ENCODE peak calls at places on chromosomes 5 and 9, in seven cellular contexts. A is sigmoid colon, E is heart right ventricle, F is A549, S is uterus, U is MM.1S, Q is left ventricle myocardium inferior. Z is an unnamed sample. For H3K4me1, the result is how much of the 10 kb centered on the place peaks cover.

GRCh38 chr9:7368410-7369292 is 430.9 kb downstream of the DMAC1 start:
- DNase-seq in A (no peak), E (peak), F (no peak), S (peak), U (no peak), Q (no peak), Z (no peak)

GRCh38 chr5:26669031-26669430 is 369.4 kb downstream of the CDH9 start:
- DNase-seq in A (no peak), E (no peak), F (no peak), S (no peak), U (no peak), Q (no peak), Z (no peak)

GRCh38 chr9:137009938-137010732 is 13.8 kb upstream of the CLIC3 start:
- DNase-seq in A (no peak), E (no peak), F (no peak), S (no peak), U (no peak), Q (no peak), Z (no peak)

GRCh38 chr9:680106-680505 is 161.4 kb upstream of the DMRT1 start:
- DNase-seq in A (no peak), E (no peak), F (no peak), S (no peak), U (no peak), Q (no peak), Z (no peak)

GRCh38 chr5:13990896-13991295 is 46.4 kb upstream of the DNAH5 start:
- DNase-seq in A (no peak), E (no peak), F (no peak), S (no peak), U (no peak), Q (no peak), Z (no peak)

GRCh38 chr5:142674438-142675210 is 11.3 kb downstream of the FGF1 start:
- DNase-seq in A (no peak), E (peak), F (no peak), S (peak), U (no peak), Q (no peak), Z (no peak)

GRCh38 chr5:147631428-147631985 is 121.6 kb upstream of the DPYSL3 start:
- DNase-seq in A (no peak), E (no peak), F (no peak), S (no peak), U (no peak), Q (no peak), Z (no peak)

GRCh38 chr5:103450333-103451061 is 112.1 kb downstream of the NUDT12 start:
- DNase-seq in A (no peak), E (no peak), F (no peak), S (no peak), U (no peak), Q (no peak), Z (no peak)

GRCh38 chr5:180718810-180719453 is 20.9 kb downstream of the OR2Y1 start:
- DNase-seq in A (no peak), E (no peak), F (peak), S (no peak), U (peak), Q (no peak), Z (no peak)

GRCh38 chr5:103207653-103208052 is 50.9 kb upstream of the MACIR start:
- DNase-seq in A (no peak), E (no peak), F (no peak), S (no peak), U (no peak), Q (no peak), Z (no peak)

GRCh38 chr5:149114403-149115312 is 26.6 kb upstream of the ABLIM3 start:
- DNase-seq in A (peak), E (peak), F (peak), S (peak), U (peak), Q (peak), Z (peak)

GRCh38 chr9:89742660-89743059 is 137.8 kb downstream of the GADD45G start:
- DNase-seq in A (no peak), E (no peak), F (no peak), S (no peak), U (no peak), Q (no peak), Z (no peak)

GRCh38 chr5:6675784-6676499 is 37.3 kb upstream of the TENT4A start:
- DNase-seq in A (no peak), E (no peak), F (peak), S (no peak), U (no peak), Q (no peak), Z (no peak)
- TF ChIP-seq CTCF in A (no peak), E (no peak), F (no peak), S (no peak), U (peak), Q (no peak), Z (no peak)

GRCh38 chr5:36656556-36656955 is 50.1 kb downstream of the SLC1A3 start:
- DNase-seq in A (no peak), E (no peak), F (no peak), S (no peak), U (no peak), Q (no peak), Z (no peak)

GRCh38 chr5:36658016-36658415 is 51.6 kb downstream of the SLC1A3 start:
- DNase-seq in A (no peak), E (no peak), F (no peak), S (no peak), U (no peak), Q (no peak), Z (no peak)

GRCh38 chr5:36659406-36659805 is 53.0 kb downstream of the SLC1A3 start:
- DNase-seq in A (no peak), E (no peak), F (no peak), S (no peak), U (no peak), Q (no peak), Z (no peak)

GRCh38 chr5:36655171-36655570 is 48.8 kb downstream of the SLC1A3 start:
- DNase-seq in A (peak), E (peak), F (no peak), S (no peak), U (no peak), Q (no peak), Z (no peak)

DNA sequence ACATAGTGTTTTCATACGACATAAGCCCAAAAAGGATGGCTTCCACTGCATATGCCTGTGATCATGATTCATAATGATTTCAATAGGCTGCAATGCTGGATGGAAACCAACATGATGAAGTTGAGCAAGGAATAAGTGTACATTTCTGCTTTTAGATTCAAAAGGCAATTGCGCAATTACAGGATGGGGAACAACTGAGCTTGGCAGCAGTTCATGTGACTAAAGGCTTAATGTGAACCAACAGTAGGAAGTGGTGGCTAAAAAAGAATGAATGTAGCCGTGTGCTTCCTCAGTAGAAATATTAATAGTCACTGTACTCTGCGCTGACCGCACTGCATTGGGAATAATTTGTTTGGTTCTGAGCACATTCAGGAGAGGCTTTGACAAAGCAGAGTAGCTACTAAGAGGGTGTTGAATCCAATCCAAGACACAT is 51.2 kb downstream of the SLC1A3 start:
- DNase-seq in A (peak), E (peak), F (peak), S (peak), U (no peak), Q (peak), Z (peak)
- H3K4me1 ChIP-seq in A (under half), E (half or more), F (under half), S (under half), U (under half), Q (half or more), Z (under half)

GRCh38 chr9:73270967-73271722 is 119.5 kb downstream of the ANXA1 start:
- DNase-seq in A (no peak), E (no peak), F (peak), S (no peak), U (no peak), Q (no peak), Z (no peak)

GRCh38 chr9:73264636-73265035 is 113.0 kb downstream of the ANXA1 start:
- DNase-seq in A (no peak), E (no peak), F (no peak), S (no peak), U (no peak), Q (no peak), Z (no peak)

GRCh38 chr9:73265876-73266275 is 114.2 kb downstream of the ANXA1 start:
- DNase-seq in A (no peak), E (no peak), F (no peak), S (no peak), U (no peak), Q (no peak), Z (no peak)

DNA sequence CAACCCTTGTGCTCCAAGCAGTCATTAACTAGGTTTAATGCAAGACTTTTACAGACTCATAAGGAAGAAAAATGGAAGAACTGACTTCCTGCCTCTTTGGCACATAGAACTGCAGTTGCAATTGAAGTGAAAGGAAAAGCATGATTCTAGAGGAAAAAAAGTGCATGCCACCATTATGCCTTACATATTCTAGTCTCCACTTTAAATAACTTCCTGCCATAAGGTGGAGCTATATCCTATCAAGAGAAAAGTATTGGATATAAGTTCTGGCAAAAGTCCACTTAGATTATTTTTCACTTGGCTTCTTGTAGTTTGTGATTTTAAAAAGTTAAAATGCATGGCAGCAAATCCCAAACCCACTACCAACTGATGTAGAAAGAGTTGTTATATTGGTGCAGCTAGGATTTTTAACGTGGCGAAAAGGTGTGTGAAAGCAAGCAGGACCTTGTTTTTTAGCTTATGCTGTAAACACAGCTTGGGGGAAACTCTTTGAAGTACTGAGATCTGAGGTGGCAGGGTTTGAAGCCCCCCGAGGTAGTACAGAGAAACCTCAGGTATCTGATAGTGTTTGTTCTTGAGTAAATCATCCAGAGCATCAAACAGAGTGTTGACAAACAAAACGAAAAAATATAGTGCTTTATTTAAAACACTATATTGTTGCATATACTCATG is 117.9 kb downstream of the ANXA1 start:
- DNase-seq in A (no peak), E (no peak), F (peak), S (no peak), U (peak), Q (no peak), Z (no peak)
- TF ChIP-seq CTCF in A (no peak), E (no peak), F (peak), S (no peak), U (peak), Q (peak), Z (no peak)

GRCh38 chr5:151216781-151217180 is 7.1 kb downstream of the CCDC69 start:
- DNase-seq in A (no peak), E (no peak), F (no peak), S (no peak), U (no peak), Q (no peak), Z (no peak)
- H3K4me1 ChIP-seq in A (half or more), E (half or more), F (under half), S (under half), U (half or more), Q (half or more), Z (under half)

GRCh38 chr5:113663879-113664278 is 150.4 kb downstream of the YTHDC2 start:
- DNase-seq in A (no peak), E (peak), F (peak), S (no peak), U (peak), Q (peak), Z (no peak)
- TF ChIP-seq CTCF in A (no peak), E (no peak), F (peak), S (no peak), U (peak), Q (peak), Z (peak)

Z was measured in right atrium auricular region.